ENCODE peak calls at places on chromosome 19, in ten cellular contexts. A, T, Y, O, X, H, S, U, F and R are unnamed samples.

GRCh38 chr19:45630463-45630862 is 8.7 kb downstream of the EML2 start:
- DNase-seq in H (peak), F (no peak), T (peak), X (no peak), U (no peak), S (peak), Y (no peak), O (no peak), A (no peak), R (peak)

GRCh38 chr19:35986111-35986510 is 8.9 kb upstream of the SDHAF1 start:
- DNase-seq in H (no peak), F (no peak), O (no peak), T (no peak), S (no peak), Y (no peak), U (no peak), A (no peak), X (no peak), R (no peak)

GRCh38 chr19:16850133-16850532 is 20.9 kb downstream of the SIN3B start:
- DNase-seq in T (no peak), H (no peak), U (no peak), O (no peak), A (no peak), X (no peak), F (no peak), S (no peak), Y (no peak), R (no peak)

GRCh38 chr19:47020992-47021496 is 1.4 kb downstream of the NPAS1 start:
- DNase-seq in H (no peak), S (no peak), F (no peak), U (no peak), X (no peak), T (no peak), Y (no peak), O (no peak), A (no peak), R (no peak)

GRCh38 chr19:35556846-35557538 is 6.5 kb downstream of the ATP4A start:
- DNase-seq in S (no peak), H (no peak), U (no peak), T (no peak), X (no peak), O (no peak), F (no peak), A (peak), Y (no peak), R (no peak)

GRCh38 chr19:40663712-40664692 is 26.4 kb downstream of the NUMBL start:
- DNase-seq in A (no peak), U (peak), O (peak), Y (peak), F (no peak), S (peak), X (peak), H (no peak), T (peak), R (peak)

GRCh38 chr19:40982594-40983101 is 8.4 kb upstream of the CYP2B6 start:
- DNase-seq in X (no peak), H (no peak), T (no peak), Y (no peak), U (no peak), F (no peak), A (no peak), O (no peak), S (peak), R (no peak)

GRCh38 chr19:38952395-38953165 is 21.8 kb downstream of the MRPS12 start:
- DNase-seq in S (peak), F (peak), A (no peak), X (peak), T (peak), Y (no peak), H (no peak), O (no peak), U (peak), R (no peak)

GRCh38 chr19:19280561-19280960 is 7.5 kb upstream of the TM6SF2 start:
- DNase-seq in X (no peak), A (no peak), U (no peak), Y (no peak), F (no peak), T (no peak), H (no peak), S (no peak), O (no peak), R (no peak)

GRCh38 chr19:39497850-39498261 is 891 bp upstream of the DLL3 start:
- DNase-seq in Y (no peak), S (peak), A (peak), U (no peak), F (peak), T (peak), X (peak), O (no peak), H (no peak), R (peak)

GRCh38 chr19:16649734-16650133 is 10.2 kb downstream of the SMIM7 start:
- DNase-seq in T (no peak), O (no peak), U (no peak), A (no peak), Y (no peak), F (no peak), H (no peak), X (no peak), S (no peak), R (no peak)

GRCh38 chr19:48807590-48808308 is 3.1 kb downstream of the BCAT2 start:
- DNase-seq in A (peak), X (no peak), Y (no peak), T (no peak), S (no peak), O (no peak), F (no peak), U (peak), H (no peak), R (no peak)

GRCh38 chr19:2549701-2550191 is 73.8 kb downstream of the GADD45B start:
- DNase-seq in X (no peak), T (no peak), A (no peak), Y (no peak), U (peak), H (peak), O (no peak), S (peak), F (no peak), R (no peak)

GRCh38 chr19:4173479-4174211 is 8.7 kb downstream of the SIRT6 start:
- DNase-seq in X (no peak), H (no peak), F (no peak), T (no peak), O (no peak), U (no peak), S (no peak), Y (no peak), A (no peak), R (no peak)

GRCh38 chr19:49691243-49692101 is 556 bp downstream of the CPT1C start:
- DNase-seq in F (peak), A (peak), X (no peak), Y (no peak), S (peak), H (no peak), O (peak), U (no peak), T (peak), R (no peak)

GRCh38 chr19:49151339-49152217 is 3.6 kb downstream of the HRC start:
- DNase-seq in S (peak), X (peak), T (peak), H (no peak), Y (no peak), A (peak), O (peak), F (peak), U (peak), R (no peak)

GRCh38 chr19:4098493-4098892 is 25.4 kb downstream of the MAP2K2 start:
- DNase-seq in O (no peak), X (no peak), S (no peak), Y (no peak), A (no peak), F (no peak), H (no peak), U (no peak), T (no peak), R (no peak)

GRCh38 chr19:5697890-5698634 is 8.0 kb downstream of the RPL36 start:
- DNase-seq in O (no peak), H (no peak), X (no peak), S (no peak), Y (no peak), T (no peak), U (no peak), F (no peak), A (no peak), R (no peak)

GRCh38 chr19:17784201-17785008 is 10.5 kb upstream of the B3GNT3 start:
- DNase-seq in H (no peak), A (peak), T (peak), Y (peak), U (peak), F (peak), S (peak), O (peak), X (peak), R (peak)

GRCh38 chr19:46022431-46023310 is at the start of gene PGLYRP1:
- DNase-seq in H (no peak), F (no peak), T (no peak), X (no peak), Y (no peak), O (no peak), A (no peak), U (no peak), S (no peak), R (no peak)

GRCh38 chr19:2933490-2933910 is 11.3 kb downstream of the ZNF77 start:
- DNase-seq in Y (no peak), H (no peak), O (no peak), T (no peak), F (no peak), U (no peak), A (no peak), X (no peak), S (no peak), R (no peak)

GRCh38 chr19:46787040-46787330 is 1.4 kb downstream of the SLC1A5 start:
- DNase-seq in F (no peak), T (no peak), U (no peak), A (no peak), H (no peak), Y (no peak), O (no peak), S (no peak), X (no peak), R (no peak)

GRCh38 chr19:55605207-55605636 is 225 bp upstream of the ZNF865 start:
- DNase-seq in Y (peak), T (peak), F (peak), H (no peak), U (peak), X (peak), S (peak), O (peak), A (peak), R (peak)

GRCh38 chr19:5968431-5969373 is 9.2 kb downstream of the RANBP3 start:
- DNase-seq in Y (no peak), S (no peak), H (no peak), U (peak), F (no peak), X (no peak), A (no peak), T (no peak), O (no peak), R (no peak)

GRCh38 chr19:6229951-6230712 is 49.6 kb downstream of the MLLT1 start:
- DNase-seq in U (no peak), A (no peak), F (no peak), Y (no peak), O (no peak), S (no peak), T (no peak), H (no peak), X (no peak), R (no peak)